ENCODE peak calls at places on chromosomes 5 and 9, in seven cellular contexts. J, M, X, G, Y, V and P are unnamed samples.

GRCh38 chr9:5799314-5799713 is 33.6 kb downstream of the ERMP1 start:
- DNase-seq in J (no peak), M (no peak), X (peak; percentile 67), G (no peak), Y (peak; percentile 15), V (peak; percentile 48), P (no peak)

GRCh38 chr9:83538172-83538889 is at the start of gene FRMD3:
- DNase-seq in J (peak; percentile 31), M (no peak), X (peak; percentile 62), G (no peak), Y (peak; percentile 53), V (peak; percentile 92), P (no peak)

GRCh38 chr9:123687246-123687721 is 242.6 kb downstream of the DENND1A start:
- DNase-seq in J (no peak), M (no peak), X (no peak), G (no peak), Y (no peak), V (no peak), P (no peak)

GRCh38 chr5:138722518-138722917 is 30.7 kb upstream of the CTNNA1 start:
- DNase-seq in J (no peak), M (no peak), X (no peak), G (no peak), Y (no peak), V (no peak), P (no peak)

GRCh38 chr5:170302729-170303501 is 5.3 kb upstream of the LCP2 start:
- DNase-seq in J (no peak), M (peak; percentile 69), X (no peak), G (peak; percentile 57), Y (no peak), V (peak; percentile 75), P (no peak)

GRCh38 chr9:114775121-114775520 is 30.7 kb downstream of the TNFSF15 start:
- DNase-seq in J (no peak), M (no peak), X (no peak), G (no peak), Y (no peak), V (no peak), P (no peak)

GRCh38 chr5:158849219-158849791 is 250.4 kb downstream of the EBF1 start:
- DNase-seq in J (no peak), M (no peak), X (no peak), G (no peak), Y (no peak), V (no peak), P (no peak)

GRCh38 chr9:93451762-93452709 is 551 bp downstream of the FAM120A start:
- DNase-seq in J (no peak), M (peak; percentile 32), X (peak; percentile 32), G (peak; percentile 25), Y (peak; percentile 21), V (peak; percentile 59), P (peak; percentile 61)

GRCh38 chr5:137649228-137649890 is 86.5 kb downstream of the KLHL3 start:
- DNase-seq in J (no peak), M (no peak), X (peak; percentile 27), G (no peak), Y (no peak), V (no peak), P (no peak)

GRCh38 chr5:159337291-159337974 is 7.1 kb upstream of the IL12B start:
- DNase-seq in J (no peak), M (peak; percentile 26), X (peak; percentile 80), G (no peak), Y (peak; percentile 54), V (no peak), P (no peak)

GRCh38 chr5:142507528-142507927 is 178.4 kb downstream of the FGF1 start:
- DNase-seq in J (no peak), M (no peak), X (no peak), G (no peak), Y (peak; percentile 71), V (no peak), P (no peak)

GRCh38 chr5:53357439-53357838 is 123.0 kb upstream of the FST start:
- DNase-seq in J (no peak), M (no peak), X (no peak), G (no peak), Y (no peak), V (no peak), P (no peak)

GRCh38 chr5:97412959-97413358 is 229.9 kb upstream of the RIOK2 start:
- DNase-seq in J (no peak), M (no peak), X (no peak), G (no peak), Y (no peak), V (no peak), P (no peak)

GRCh38 chr5:923473-923873 is 30.8 kb downstream of the TRIP13 start:
- DNase-seq in J (peak; percentile 41), M (peak; percentile 53), X (peak; percentile 68), G (peak; percentile 65), Y (peak; percentile 61), V (peak; percentile 87), P (peak; percentile 83)

GRCh38 chr5:178336889-178337785 is 104.5 kb upstream of the PHYKPL start:
- DNase-seq in J (no peak), M (no peak), X (no peak), G (no peak), Y (no peak), V (no peak), P (peak; percentile 45)

GRCh38 chr5:170097934-170098333 is 7.8 kb upstream of the FOXI1 start:
- DNase-seq in J (no peak), M (no peak), X (no peak), G (no peak), Y (no peak), V (peak; percentile 47), P (no peak)

GRCh38 chr9:73515216-73515615 is 363.6 kb downstream of the ANXA1 start:
- DNase-seq in J (no peak), M (no peak), X (no peak), G (no peak), Y (no peak), V (no peak), P (no peak)

GRCh38 chr9:83937861-83938455 is 16.7 kb upstream of the KIF27 start:
- DNase-seq in J (no peak), M (no peak), X (peak; percentile 74), G (no peak), Y (peak; percentile 63), V (no peak), P (no peak)

GRCh38 chr9:97307091-97307490 is 368 bp upstream of the CCDC180 start:
- DNase-seq in J (peak; percentile 65), M (no peak), X (peak; percentile 39), G (no peak), Y (no peak), V (peak; percentile 91), P (no peak)